ENCODE peak calls at places on chromosomes 6 and 20, in four cellular contexts. K is chondrocyte, R is hepatocyte, A is fibroblast of mammary gland. X is an unnamed sample.
A peak's percentile ranks its signal among the peaks of the same experiment; 100 is the strongest.

GRCh38 chr6:18209539-18210197 is 54.4 kb downstream of the KDM1B start:
- DNase-seq in K (no peak), R (no peak), A (no peak), X (no peak)

GRCh38 chr6:159008656-159009288 is 8.8 kb upstream of the RSPH3 start:
- DNase-seq in R (peak; percentile 61), K (no peak), A (peak; percentile 35), X (no peak)

GRCh38 chr6:3382399-3383279 is 74.2 kb downstream of the SLC22A23 start:
- DNase-seq in A (peak; percentile 59), K (no peak), R (peak; percentile 44), X (no peak)

GRCh38 chr6:7041511-7042026 is 66.2 kb upstream of the RREB1 start:
- DNase-seq in R (no peak), A (no peak), K (no peak), X (no peak)

GRCh38 chr6:88725111-88725711 is 238.2 kb downstream of the RNGTT start:
- DNase-seq in A (peak; percentile 18), R (peak; percentile 47), K (peak; percentile 67), X (no peak)

GRCh38 chr20:45450097-45450818 is 19.3 kb upstream of the WFDC2 start:
- DNase-seq in A (peak; percentile 62), R (peak; percentile 76), K (no peak), X (no peak)

GRCh38 chr6:42914546-42914945 is 1.3 kb upstream of the PTCRA start:
- DNase-seq in A (no peak), K (peak; percentile 18), R (no peak), X (no peak)

GRCh38 chr6:17714879-17715860 is 8.4 kb upstream of the NUP153 start:
- DNase-seq in A (peak; percentile 95), K (no peak), R (peak; percentile 35), X (no peak)

GRCh38 chr6:22146581-22147468 is 150.0 kb downstream of the PRL start:
- DNase-seq in R (no peak), K (peak; percentile 75), A (peak; percentile 18), X (no peak)

GRCh38 chr6:106114492-106114891 is 28.4 kb downstream of the PRDM1 start:
- DNase-seq in A (no peak), R (no peak), K (no peak), X (no peak)

GRCh38 chr20:10591956-10592521 is 81.8 kb downstream of the JAG1 start:
- DNase-seq in K (no peak), R (no peak), A (no peak), X (no peak)

GRCh38 chr6:142322504-142323198 is 20.8 kb downstream of the ADGRG6 start:
- DNase-seq in R (no peak), A (no peak), K (no peak), X (no peak)

DNA sequence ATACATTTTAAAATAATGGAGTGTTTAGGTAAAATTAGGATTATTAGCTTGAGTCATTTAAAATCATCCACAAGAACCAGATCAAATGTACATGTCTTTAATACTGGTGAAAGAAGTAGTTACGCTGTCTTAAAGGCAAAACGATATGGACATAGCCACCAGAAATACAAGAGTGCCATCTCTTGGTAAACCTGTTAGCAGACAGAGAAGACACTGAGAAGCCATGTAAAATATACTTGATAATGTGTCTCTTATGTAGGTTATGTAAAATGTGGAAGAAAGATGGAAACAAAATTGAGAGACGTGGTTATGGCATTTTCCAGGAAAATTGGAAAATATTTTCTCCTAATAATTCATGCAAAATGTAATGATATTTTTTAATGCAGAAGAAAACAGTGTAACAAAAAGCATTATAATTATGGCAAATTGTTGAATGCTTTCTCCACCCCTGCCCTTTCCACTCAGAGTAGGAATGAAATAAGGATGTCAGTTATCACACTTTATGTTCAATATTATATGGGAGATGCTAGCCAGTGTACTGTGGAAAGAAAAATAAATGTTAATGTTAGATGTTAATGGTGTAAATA is 12.2 kb upstream of the SLC17A2 start:
- DNase-seq in R (peak; percentile 48), K (no peak), A (peak; percentile 75), X (no peak)
- TF ChIP-seq CTCF in R (peak; percentile 73), K (peak; percentile 80), A (peak; percentile 73), X (no peak)

GRCh38 chr20:23362392-23363256 is 642 bp downstream of the GZF1 start:
- DNase-seq in K (no peak), A (no peak), R (peak; percentile 65), X (no peak)
- TF ChIP-seq CTCF in K (peak; percentile 18), A (no peak), R (no peak), X (no peak)

GRCh38 chr6:34791842-34792604 is at the start of gene BLTP3A:
- DNase-seq in K (peak; percentile 94), R (peak; percentile 94), A (peak; percentile 49), X (no peak)
- TF ChIP-seq CTCF in K (peak; percentile 9), R (no peak), A (no peak), X (no peak)

GRCh38 chr20:3696200-3696599 is 14.4 kb upstream of the ADAM33 start:
- DNase-seq in A (peak; percentile 41), K (no peak), R (no peak), X (no peak)
- TF ChIP-seq CTCF in A (peak; percentile 61), K (peak; percentile 74), R (peak; percentile 21), X (no peak)

DNA sequence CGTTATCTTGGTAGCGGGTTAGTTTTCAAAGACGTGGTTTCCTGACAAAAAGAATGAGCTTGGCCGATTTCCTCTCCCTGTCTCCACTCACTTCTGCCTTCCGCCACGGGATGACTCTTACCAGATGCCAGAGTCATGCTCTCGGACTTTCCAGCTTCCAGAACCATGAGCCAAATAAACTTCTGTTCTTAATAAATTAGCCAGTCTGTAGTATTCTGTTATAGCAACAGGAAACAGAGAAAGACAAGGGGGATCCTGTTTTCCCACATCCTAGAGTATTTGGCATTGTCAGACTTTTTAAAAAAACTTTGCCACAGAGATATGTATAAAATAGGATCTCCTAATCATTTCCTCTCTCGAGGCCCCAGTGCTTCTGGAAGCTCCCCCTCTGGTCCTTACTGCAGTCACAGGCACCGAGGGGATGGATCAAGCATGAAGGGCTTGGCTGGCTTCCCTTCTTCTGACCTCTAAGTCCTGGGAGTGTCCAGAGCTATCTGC is 84.9 kb upstream of the NAA20 start:
- DNase-seq in K (no peak), R (peak; percentile 35), A (peak; percentile 94), X (no peak)
- TF ChIP-seq CTCF in K (no peak), R (no peak), A (no peak), X (no peak)

DNA sequence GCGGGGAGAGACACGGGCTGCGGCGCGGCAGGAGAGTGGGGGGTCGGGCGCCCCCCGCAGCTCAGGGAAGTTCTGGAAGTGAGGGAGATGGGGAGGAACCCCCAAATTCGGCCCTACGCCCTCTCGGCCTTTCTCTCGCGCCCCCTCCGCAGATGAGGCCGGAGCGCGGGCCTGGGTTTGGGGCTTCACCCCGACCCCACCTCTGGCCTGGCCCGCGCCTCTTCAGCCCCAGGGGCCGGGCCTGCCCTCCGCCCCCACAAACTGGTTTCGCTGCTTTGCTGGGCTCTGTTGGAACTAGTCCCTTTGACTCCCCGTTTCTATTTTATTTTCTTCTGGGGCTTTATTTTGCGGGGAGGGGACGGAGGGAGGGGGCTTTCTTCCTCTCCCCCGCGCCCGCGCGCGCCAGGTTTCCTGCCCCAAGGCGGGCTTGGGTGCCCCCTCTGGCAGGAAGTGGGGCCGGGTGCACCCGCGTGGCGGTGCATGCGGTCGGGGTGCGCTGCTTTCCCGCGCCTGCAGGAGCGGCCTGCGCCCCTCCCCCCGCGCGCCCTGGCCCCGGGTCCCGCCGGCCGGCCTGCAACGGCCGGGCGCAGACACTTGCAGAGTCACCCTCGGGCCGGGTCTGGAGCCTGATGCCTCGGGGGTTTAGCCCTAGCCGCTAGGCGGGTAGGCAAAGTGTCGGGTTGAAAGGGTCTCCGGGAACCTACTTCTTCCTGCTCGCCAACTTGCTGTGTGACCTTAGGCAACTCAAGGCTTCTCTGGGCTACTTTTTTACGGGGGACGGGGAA is 1.2 kb downstream of the HMGA1 start:
- DNase-seq in K (peak; percentile 63), A (no peak), R (peak; percentile 71), X (no peak)
- TF ChIP-seq CTCF in K (peak; percentile 65), A (peak; percentile 14), R (peak; percentile 17), X (no peak)

GRCh38 chr6:168711666-168712300 is 270.8 kb downstream of the SMOC2 start:
- DNase-seq in R (no peak), K (no peak), A (no peak), X (no peak)

GRCh38 chr6:168715643-168716481 is 274.9 kb downstream of the SMOC2 start:
- DNase-seq in R (no peak), A (no peak), K (no peak), X (no peak)

GRCh38 chr6:168713013-168713412 is 272.0 kb downstream of the SMOC2 start:
- DNase-seq in K (no peak), R (no peak), A (no peak), X (no peak)

GRCh38 chr6:168714547-168715260 is 273.7 kb downstream of the SMOC2 start:
- DNase-seq in A (no peak), R (no peak), K (no peak), X (no peak)

GRCh38 chr6:168713839-168714238 is 272.9 kb downstream of the SMOC2 start:
- DNase-seq in A (peak; percentile 8), R (peak; percentile 71), K (no peak), X (no peak)
- TF ChIP-seq CTCF in A (peak; percentile 24), R (peak; percentile 41), K (peak; percentile 73), X (no peak)

X was measured in omental fat pad.